ENCODE peak calls at places on chromosomes 5 and 9, in eight cellular contexts. Y, J, B, T, S, X, H and V are unnamed samples.
A peak's percentile ranks its signal among the peaks of the same experiment; 100 is the strongest.

GRCh38 chr5:172623313-172623980 is 17.6 kb upstream of the NEURL1B start:
- DNase-seq in B (no peak), Y (no peak), J (no peak), T (no peak), X (no peak), S (no peak), H (no peak), V (no peak)

GRCh38 chr9:131423171-131423581 is 29.3 kb downstream of the PRRC2B start:
- DNase-seq in H (peak; percentile 72), J (peak; percentile 49), Y (peak; percentile 99), T (peak; percentile 95), S (peak; percentile 64), X (peak; percentile 89), B (peak; percentile 69), V (peak; percentile 55)

GRCh38 chr5:139912804-139913203 is 117.2 kb downstream of the PSD2 start:
- DNase-seq in J (no peak), X (no peak), B (no peak), T (no peak), S (no peak), H (no peak), Y (no peak), V (no peak)

GRCh38 chr5:127186657-127187056 is 103.9 kb upstream of the MEGF10 start:
- DNase-seq in Y (peak; percentile 35), S (no peak), X (peak; percentile 64), H (no peak), J (no peak), B (no peak), T (no peak), V (no peak)

GRCh38 chr5:1805326-1805725 is 4.1 kb downstream of the NDUFS6 start:
- DNase-seq in H (no peak), T (no peak), B (no peak), S (no peak), J (no peak), X (no peak), Y (no peak), V (no peak)

GRCh38 chr9:130459941-130460340 is 15.2 kb downstream of the ASS1 start:
- DNase-seq in T (no peak), H (no peak), Y (no peak), B (no peak), J (no peak), S (no peak), X (no peak), V (no peak)

GRCh38 chr5:176175101-176175852 is 62.9 kb upstream of the SIMC1 start:
- DNase-seq in S (no peak), H (no peak), Y (no peak), B (no peak), X (no peak), J (no peak), T (no peak), V (no peak)

GRCh38 chr5:140424135-140424534 is 22.5 kb downstream of the ANKHD1 start:
- DNase-seq in T (no peak), X (no peak), H (no peak), Y (no peak), J (no peak), B (no peak), S (no peak), V (no peak)

GRCh38 chr9:95505676-95506437 is 10.9 kb downstream of the PTCH1 start:
- DNase-seq in J (peak; percentile 48), B (peak; percentile 59), S (peak; percentile 57), T (peak; percentile 49), Y (no peak), X (peak; percentile 69), H (peak; percentile 74), V (peak; percentile 43)

GRCh38 chr9:95264954-95265615 is 52.4 kb downstream of the FANCC start:
- DNase-seq in Y (no peak), B (no peak), X (peak; percentile 70), S (no peak), T (no peak), J (no peak), H (no peak), V (no peak)

GRCh38 chr5:33166522-33166921 is 274.2 kb upstream of the TARS1 start:
- DNase-seq in B (no peak), Y (no peak), J (no peak), T (peak; percentile 7), S (no peak), H (no peak), X (no peak), V (no peak)

GRCh38 chr5:61701877-61702602 is 370.0 kb downstream of the ZSWIM6 start:
- DNase-seq in S (no peak), T (peak; percentile 68), J (no peak), B (no peak), Y (no peak), H (no peak), X (no peak), V (no peak)

GRCh38 chr5:10329421-10329807 is 21.7 kb upstream of the CMBL start:
- DNase-seq in X (no peak), B (no peak), J (no peak), T (no peak), S (no peak), Y (no peak), H (no peak), V (no peak)

GRCh38 chr5:502325-503079 is 21.7 kb downstream of the SLC9A3 start:
- DNase-seq in B (no peak), J (no peak), H (no peak), Y (no peak), X (no peak), T (no peak), S (no peak), V (no peak)

GRCh38 chr5:54087436-54087835 is 222.9 kb downstream of the ARL15 start:
- DNase-seq in Y (peak; percentile 52), S (no peak), J (no peak), B (no peak), X (peak; percentile 81), T (no peak), H (no peak), V (no peak)

DNA sequence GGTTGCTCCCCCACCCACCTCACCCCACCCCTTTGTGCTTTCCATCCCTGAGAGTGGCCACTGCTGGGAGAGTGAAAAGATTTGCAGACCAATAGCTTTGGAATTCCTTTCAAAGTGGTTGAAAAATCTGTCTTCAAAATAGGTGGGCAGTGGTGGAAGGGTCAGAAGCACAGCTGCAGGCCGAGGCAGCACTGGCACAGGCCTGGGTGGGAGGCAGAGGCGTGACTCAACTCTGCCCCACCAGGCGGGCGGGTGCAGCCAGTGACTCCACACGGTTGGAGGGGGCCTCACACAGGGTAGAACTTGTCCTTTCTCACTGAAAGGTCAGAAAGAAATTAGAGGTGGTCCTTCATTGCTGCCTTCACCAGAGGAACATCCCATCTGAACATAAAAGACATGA is 214.9 kb upstream of the TBCA start:
- DNase-seq in H (no peak), X (no peak), S (no peak), B (no peak), J (no peak), Y (no peak), T (no peak), V (no peak)
- TF ChIP-seq CTCF in H (no peak), X (no peak), S (no peak), B (no peak), J (no peak), Y (no peak), T (no peak), V (no peak)

GRCh38 chr9:96651626-96652025 is 3.5 kb downstream of the PRXL2C start:
- DNase-seq in H (no peak), T (peak; percentile 13), S (no peak), J (no peak), Y (no peak), X (peak; percentile 54), B (no peak), V (no peak)
- TF ChIP-seq CTCF in H (peak; percentile 17), T (peak; percentile 31), S (peak; percentile 26), J (peak; percentile 32), Y (peak; percentile 38), X (peak; percentile 41), B (peak; percentile 28), V (no peak)

DNA sequence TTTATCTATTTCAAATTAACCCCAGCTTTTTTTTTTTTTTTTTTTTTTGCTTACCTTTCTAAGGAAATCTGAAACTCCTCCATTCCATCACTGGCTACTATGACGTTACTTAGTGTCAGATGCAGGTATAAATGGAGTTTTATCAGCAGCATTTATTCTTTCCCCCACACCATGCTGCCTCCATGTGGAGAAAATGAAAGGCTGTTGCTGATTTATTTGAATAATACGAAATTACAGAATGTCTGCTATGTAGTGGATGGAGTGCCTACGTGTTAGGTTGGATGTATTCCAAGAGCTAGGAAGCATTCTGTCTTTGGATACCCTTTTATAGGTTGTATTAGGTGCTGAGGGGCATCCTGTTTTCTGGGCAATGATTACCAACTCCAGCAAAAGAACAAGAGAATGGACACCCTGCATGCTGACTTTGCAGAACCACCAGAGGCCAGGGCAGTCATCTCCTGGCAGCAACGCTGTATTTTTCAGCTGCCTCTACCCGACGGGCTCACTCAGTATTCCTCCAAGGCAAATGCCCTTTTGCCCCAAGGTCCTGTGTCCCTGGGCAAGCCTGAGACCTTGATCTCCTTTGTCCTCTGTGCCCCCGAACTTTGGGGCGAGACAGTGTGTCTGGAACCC is 199.5 kb downstream of the ALDH1A1 start:
- DNase-seq in H (no peak), Y (no peak), T (no peak), B (no peak), X (peak; percentile 49), S (no peak), J (no peak), V (peak; percentile 17)
- TF ChIP-seq CTCF in H (no peak), Y (peak; percentile 43), T (peak; percentile 18), B (peak; percentile 17), X (peak; percentile 39), S (peak; percentile 25), J (no peak), V (no peak)

GRCh38 chr5:173988554-173989431 is at the start of gene C5orf47:
- DNase-seq in B (no peak), S (no peak), H (no peak), X (no peak), Y (no peak), J (no peak), T (no peak), V (no peak)

GRCh38 chr5:173981362-173981761 is 7.6 kb upstream of the C5orf47 start:
- DNase-seq in X (no peak), T (no peak), Y (no peak), J (no peak), H (no peak), S (no peak), B (no peak), V (no peak)

GRCh38 chr5:173989432-173990082 is 587 bp downstream of the C5orf47 start:
- DNase-seq in T (no peak), J (no peak), X (no peak), H (no peak), Y (no peak), B (no peak), S (no peak), V (no peak)

GRCh38 chr5:173984218-173984617 is 4.8 kb upstream of the C5orf47 start:
- DNase-seq in T (peak; percentile 29), X (peak; percentile 26), Y (no peak), S (no peak), J (no peak), H (no peak), B (no peak), V (peak; percentile 34)
- TF ChIP-seq CTCF in T (peak; percentile 30), X (peak; percentile 45), Y (peak; percentile 47), S (peak; percentile 65), J (no peak), H (no peak), B (peak; percentile 10), V (peak; percentile 51)

GRCh38 chr9:123955637-123956036 is 25.7 kb upstream of the DENND1A start:
- DNase-seq in H (no peak), S (no peak), Y (no peak), J (no peak), X (no peak), T (peak; percentile 25), B (no peak), V (no peak)
- TF ChIP-seq CTCF in H (no peak), S (no peak), Y (no peak), J (no peak), X (no peak), T (peak; percentile 8), B (no peak), V (no peak)

GRCh38 chr9:1434082-1434481 is 383.9 kb downstream of the DMRT2 start:
- DNase-seq in H (no peak), Y (no peak), B (no peak), T (no peak), X (peak; percentile 6), S (no peak), J (no peak), V (no peak)
- TF ChIP-seq CTCF in H (peak; percentile 26), Y (peak; percentile 27), B (no peak), T (no peak), X (no peak), S (peak; percentile 19), J (no peak), V (no peak)